ENCODE peak calls at places on chromosomes 6 and 20, in nine cellular contexts. H is dorsolateral prefrontal cortex, N is choroid plexus epithelial cell, S is fibroblast of pulmonary artery, P is thoracic aorta, X is AG10803, W is A549, T is lung, L is fibroblast of lung. B is an unnamed sample.

GRCh38 chr6:169035381-169036280 is 218.0 kb downstream of the THBS2 start:
- DNase-seq in P (no peak), H (no peak), T (no peak), N (peak; percentile 38), S (peak; percentile 60), W (no peak), X (peak; percentile 89), L (peak; percentile 49), B (peak; percentile 91)

GRCh38 chr6:131979515-131980337 is 28.6 kb upstream of the CCN2 start:
- DNase-seq in X (peak; percentile 93), N (peak; percentile 98), S (peak; percentile 95), L (peak; percentile 91), P (no peak), H (no peak), T (no peak), W (no peak), B (peak; percentile 98)

GRCh38 chr20:34968020-34968775 is 12.5 kb downstream of the MYH7B start:
- DNase-seq in L (no peak), W (no peak), N (no peak), X (no peak), S (no peak), H (no peak), T (no peak), P (no peak), B (no peak)

GRCh38 chr20:22690000-22690399 is 105.6 kb upstream of the FOXA2 start:
- DNase-seq in L (no peak), S (no peak), W (no peak), H (no peak), P (no peak), X (no peak), T (no peak), N (no peak), B (no peak)

GRCh38 chr6:160996316-160996715 is 4.7 kb downstream of the MAP3K4 start:
- DNase-seq in X (no peak), W (no peak), L (no peak), P (no peak), T (no peak), H (no peak), N (peak; percentile 22), S (peak; percentile 49), B (no peak)

GRCh38 chr6:127879685-127880084 is 21.2 kb downstream of the THEMIS start:
- DNase-seq in T (no peak), X (peak; percentile 40), S (peak; percentile 14), W (no peak), P (no peak), H (no peak), N (peak; percentile 54), L (peak; percentile 26), B (peak; percentile 21)

GRCh38 chr6:44473870-44474631 is 86.5 kb downstream of the CDC5L start:
- DNase-seq in L (no peak), H (no peak), T (no peak), W (no peak), N (no peak), P (no peak), X (no peak), S (no peak), B (no peak)

GRCh38 chr6:52233975-52234823 is 10.1 kb downstream of the IL17F start:
- DNase-seq in W (peak; percentile 59), P (no peak), T (no peak), H (no peak), N (peak; percentile 56), X (peak; percentile 59), L (peak; percentile 33), S (peak; percentile 48), B (peak; percentile 60)

GRCh38 chr6:36662827-36663256 is 15.7 kb upstream of the CDKN1A start:
- DNase-seq in S (no peak), W (no peak), X (no peak), T (no peak), P (no peak), N (no peak), H (no peak), L (no peak), B (no peak)

GRCh38 chr6:132931937-132932336 is 117.6 kb downstream of the RPS12 start:
- DNase-seq in P (no peak), H (no peak), N (peak; percentile 82), S (peak; percentile 76), W (no peak), L (peak; percentile 84), T (no peak), X (peak; percentile 89), B (no peak)

GRCh38 chr20:42152570-42152969 is 534.4 kb upstream of the CHD6 start:
- DNase-seq in S (no peak), L (no peak), X (no peak), W (no peak), N (no peak), T (no peak), H (no peak), P (no peak), B (no peak)

GRCh38 chr6:5087389-5087788 is 2.2 kb downstream of the PPP1R3G start:
- DNase-seq in L (no peak), T (no peak), X (no peak), N (no peak), W (no peak), H (no peak), P (no peak), S (no peak), B (no peak)

GRCh38 chr20:9444921-9445320 is 69.5 kb upstream of the LAMP5 start:
- DNase-seq in L (no peak), P (no peak), N (no peak), S (no peak), H (no peak), X (no peak), W (no peak), T (no peak), B (no peak)

GRCh38 chr6:252775-253526 is 39.3 kb upstream of the DUSP22 start:
- DNase-seq in N (peak; percentile 29), S (no peak), T (no peak), H (no peak), X (no peak), W (no peak), L (no peak), P (no peak), B (no peak)

GRCh38 chr20:58701431-58702160 is 9.0 kb downstream of the NPEPL1 start:
- DNase-seq in X (no peak), T (no peak), S (no peak), P (no peak), W (no peak), L (no peak), H (no peak), N (no peak), B (no peak)

GRCh38 chr6:71810880-71811279 is 75.5 kb upstream of the RIMS1 start:
- DNase-seq in N (no peak), L (no peak), X (no peak), W (no peak), T (no peak), P (no peak), H (no peak), S (no peak), B (no peak)

GRCh38 chr6:15663057-15663638 is 320 bp upstream of the DTNBP1 start:
- DNase-seq in X (peak; percentile 53), N (peak; percentile 65), W (peak; percentile 54), P (no peak), S (peak; percentile 63), T (no peak), L (peak; percentile 56), H (no peak), B (peak; percentile 53)

DNA sequence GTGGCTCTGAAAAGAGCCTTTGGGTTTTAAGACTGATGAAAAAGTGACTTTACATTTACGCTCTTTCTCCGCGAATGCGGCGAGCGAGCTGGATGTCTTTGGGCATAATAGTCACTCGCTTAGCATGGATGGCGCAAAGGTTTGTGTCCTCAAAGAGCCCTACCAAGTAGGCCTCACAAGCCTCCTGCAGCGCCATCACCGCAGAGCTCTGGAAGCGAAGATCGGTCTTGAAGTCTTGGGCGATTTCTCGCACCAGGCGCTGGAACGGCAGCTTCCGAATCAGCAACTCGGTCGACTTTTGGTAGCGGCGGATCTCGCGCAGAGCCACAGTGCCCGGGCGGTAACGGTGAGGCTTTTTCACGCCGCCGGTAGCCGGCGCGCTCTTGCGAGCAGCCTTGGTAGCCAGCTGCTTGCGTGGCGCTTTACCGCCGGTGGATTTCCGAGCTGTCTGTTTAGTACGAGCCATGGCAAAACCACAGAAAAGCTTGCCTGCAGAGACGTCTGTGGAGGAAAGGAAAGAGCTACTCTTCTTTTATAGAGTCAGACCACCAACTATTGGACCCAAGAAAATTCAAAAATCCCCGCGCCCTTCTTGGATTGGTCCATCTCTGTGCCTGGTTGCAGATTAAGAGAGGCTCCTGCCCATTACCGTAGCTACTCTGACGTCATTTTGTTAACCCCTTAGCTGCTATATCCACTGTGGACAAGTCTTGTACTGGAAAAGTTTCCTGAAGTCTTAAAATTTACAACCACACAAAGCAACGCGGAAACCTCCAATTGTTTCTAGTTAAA is 55.4 kb upstream of the HFE start:
- DNase-seq in T (peak; percentile 88), X (peak; percentile 93), N (peak; percentile 98), P (peak; percentile 75), L (peak; percentile 98), S (peak; percentile 97), H (peak; percentile 88), W (peak; percentile 97), B (peak; percentile 96)
- TF ChIP-seq CTCF in T (no peak), X (peak; percentile 38), N (peak; percentile 40), P (no peak), L (peak; percentile 11), S (peak; percentile 28), H (no peak), W (no peak), B (peak; percentile 40)

GRCh38 chr6:11492444-11493300 is 44.9 kb upstream of the TMEM170B start:
- DNase-seq in W (no peak), L (no peak), S (no peak), H (no peak), X (peak; percentile 73), N (peak; percentile 36), T (no peak), P (no peak), B (no peak)
- H3K4me3 ChIP-seq in W (no peak overlapping the region), L (no peak overlapping the region), S (no peak overlapping the region), H (no peak overlapping the region), X (no peak overlapping the region), N (no peak overlapping the region), T (no peak overlapping the region), P (no peak overlapping the region), B (no peak overlapping the region)

DNA sequence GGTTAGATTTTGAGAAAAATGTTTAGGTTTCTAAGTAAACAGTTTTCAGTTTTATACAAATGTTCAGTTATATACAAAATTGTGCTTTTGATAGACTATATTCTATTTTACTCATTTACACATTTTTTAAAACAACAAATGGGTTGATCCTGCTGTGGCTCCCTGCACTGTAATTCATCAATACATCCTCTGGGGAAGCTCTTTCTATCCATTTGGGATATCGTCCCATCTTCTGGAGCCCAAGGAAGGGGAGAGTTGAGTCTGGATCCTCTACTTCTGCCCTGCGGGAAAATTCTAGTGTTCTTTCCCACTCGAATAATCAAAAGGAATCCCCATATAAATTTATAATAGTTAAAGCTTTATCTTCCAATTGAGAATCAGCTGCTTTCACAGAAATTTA is 75.0 kb downstream of the SYCP2L start:
- DNase-seq in N (no peak), S (no peak), P (no peak), W (no peak), X (no peak), L (no peak), H (no peak), T (no peak), B (no peak)
- TF ChIP-seq CTCF in N (peak; percentile 9), S (no peak), P (no peak), W (no peak), X (no peak), L (no peak), H (no peak), T (no peak), B (no peak)

DNA sequence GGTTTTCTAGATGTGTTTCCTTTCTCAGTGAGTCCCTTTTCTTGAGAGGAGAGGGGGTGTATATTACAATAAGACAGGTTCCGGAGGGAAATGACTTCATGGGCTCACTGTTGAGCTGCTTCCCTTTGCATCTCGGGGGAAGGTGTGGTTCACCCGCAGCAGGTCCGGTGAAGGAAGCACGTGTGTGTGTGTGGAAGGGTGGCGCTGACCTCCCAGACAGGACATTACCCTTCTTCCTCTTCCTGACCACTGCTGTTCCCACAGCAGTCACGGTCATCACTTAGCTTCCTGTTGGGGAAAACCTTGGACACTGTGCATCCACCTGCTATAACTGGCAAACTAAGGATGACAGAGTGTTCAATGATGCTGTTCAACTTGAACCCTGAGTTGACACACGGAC is 83.6 kb downstream of the PLEKHG1 start:
- DNase-seq in T (no peak), H (no peak), X (no peak), P (no peak), L (no peak), S (no peak), N (no peak), W (no peak), B (no peak)
- H3K4me3 ChIP-seq in T (peak overlapping the region; percentile 30), H (no peak overlapping the region), X (no peak overlapping the region), P (no peak overlapping the region), L (no peak overlapping the region), S (no peak overlapping the region), N (no peak overlapping the region), W (no peak overlapping the region), B (no peak overlapping the region)